ENCODE peak calls at places on chromosomes 4 and X, in ten cellular contexts. One of them, this sample, is unnamed.

GRCh38 chrX:104668550-104668949 is 102.6 kb downstream of the IL1RAPL2 start:
- DNase-seq in H1: no peak
- DNase-seq in fibroblast of mammary gland: peak
- DNase-seq in GM12865: peak
- DNase-seq in CD8-positive, alpha-beta T cell: no peak
- DNase-seq in foreskin fibroblast: no peak
- DNase-seq in transverse colon: no peak
- DNase-seq in astrocyte: peak
- DNase-seq in A549: peak
- DNase-seq in upper lobe of left lung: no peak
- DNase-seq in this sample: no peak

GRCh38 chr4:22385615-22386014 is 130.3 kb downstream of the ADGRA3 start:
- DNase-seq in H1: no peak
- DNase-seq in fibroblast of mammary gland: peak
- DNase-seq in GM12865: no peak
- DNase-seq in CD8-positive, alpha-beta T cell: no peak
- DNase-seq in foreskin fibroblast: peak
- DNase-seq in transverse colon: no peak
- DNase-seq in astrocyte: peak
- DNase-seq in A549: peak
- DNase-seq in upper lobe of left lung: no peak
- DNase-seq in this sample: no peak

GRCh38 chr4:25865586-25865985 is 2.8 kb upstream of the SEL1L3 start:
- DNase-seq in H1: peak
- DNase-seq in fibroblast of mammary gland: peak
- DNase-seq in GM12865: no peak
- DNase-seq in CD8-positive, alpha-beta T cell: no peak
- DNase-seq in foreskin fibroblast: no peak
- DNase-seq in transverse colon: peak
- DNase-seq in astrocyte: peak
- DNase-seq in A549: peak
- DNase-seq in upper lobe of left lung: peak
- DNase-seq in this sample: no peak

GRCh38 chrX:873016-873415 is 242.4 kb downstream of the SHOX start:
- DNase-seq in H1: no peak
- DNase-seq in fibroblast of mammary gland: no peak
- DNase-seq in GM12865: no peak
- DNase-seq in CD8-positive, alpha-beta T cell: no peak
- DNase-seq in foreskin fibroblast: no peak
- DNase-seq in transverse colon: no peak
- DNase-seq in astrocyte: no peak
- DNase-seq in A549: no peak
- DNase-seq in upper lobe of left lung: no peak
- DNase-seq in this sample: no peak

GRCh38 chr4:111798840-111799239 is 346.4 kb upstream of the FAM241A start:
- DNase-seq in H1: no peak
- DNase-seq in fibroblast of mammary gland: no peak
- DNase-seq in GM12865: no peak
- DNase-seq in CD8-positive, alpha-beta T cell: no peak
- DNase-seq in foreskin fibroblast: no peak
- DNase-seq in transverse colon: no peak
- DNase-seq in astrocyte: no peak
- DNase-seq in A549: no peak
- DNase-seq in upper lobe of left lung: no peak
- DNase-seq in this sample: no peak

GRCh38 chr4:5689065-5689464 is 19.3 kb downstream of the EVC2 start:
- DNase-seq in H1: no peak
- DNase-seq in fibroblast of mammary gland: no peak
- DNase-seq in GM12865: no peak
- DNase-seq in CD8-positive, alpha-beta T cell: no peak
- DNase-seq in foreskin fibroblast: no peak
- DNase-seq in transverse colon: no peak
- DNase-seq in astrocyte: no peak
- DNase-seq in A549: no peak
- DNase-seq in upper lobe of left lung: no peak
- DNase-seq in this sample: no peak

GRCh38 chrX:153800746-153801145 is 6.3 kb downstream of the SSR4 start:
- DNase-seq in H1: no peak
- DNase-seq in fibroblast of mammary gland: no peak
- DNase-seq in GM12865: no peak
- DNase-seq in CD8-positive, alpha-beta T cell: no peak
- DNase-seq in foreskin fibroblast: no peak
- DNase-seq in transverse colon: no peak
- DNase-seq in astrocyte: no peak
- DNase-seq in A549: no peak
- DNase-seq in upper lobe of left lung: no peak
- DNase-seq in this sample: no peak

GRCh38 chrX:55486736-55487135 is 2.9 kb downstream of the USP51 start:
- DNase-seq in H1: no peak
- DNase-seq in fibroblast of mammary gland: no peak
- DNase-seq in GM12865: no peak
- DNase-seq in CD8-positive, alpha-beta T cell: no peak
- DNase-seq in foreskin fibroblast: no peak
- DNase-seq in transverse colon: no peak
- DNase-seq in astrocyte: no peak
- DNase-seq in A549: peak
- DNase-seq in upper lobe of left lung: no peak
- DNase-seq in this sample: no peak

GRCh38 chr4:35025152-35025834 is 1219.0 kb downstream of the ARAP2 start:
- DNase-seq in H1: no peak
- DNase-seq in fibroblast of mammary gland: no peak
- DNase-seq in GM12865: no peak
- DNase-seq in CD8-positive, alpha-beta T cell: no peak
- DNase-seq in foreskin fibroblast: no peak
- DNase-seq in transverse colon: no peak
- DNase-seq in astrocyte: no peak
- DNase-seq in A549: peak
- DNase-seq in upper lobe of left lung: no peak
- DNase-seq in this sample: no peak

GRCh38 chr4:1239141-1239948 is 9.6 kb downstream of the CTBP1 start:
- DNase-seq in H1: no peak
- DNase-seq in fibroblast of mammary gland: no peak
- DNase-seq in GM12865: no peak
- DNase-seq in CD8-positive, alpha-beta T cell: no peak
- DNase-seq in foreskin fibroblast: no peak
- DNase-seq in transverse colon: peak
- DNase-seq in astrocyte: no peak
- DNase-seq in A549: no peak
- DNase-seq in upper lobe of left lung: peak
- DNase-seq in this sample: no peak

GRCh38 chr4:77818667-77819408 is at the start of gene CNOT6L:
- DNase-seq in H1: no peak
- DNase-seq in fibroblast of mammary gland: peak
- DNase-seq in GM12865: peak
- DNase-seq in CD8-positive, alpha-beta T cell: peak
- DNase-seq in foreskin fibroblast: peak
- DNase-seq in transverse colon: peak
- DNase-seq in astrocyte: peak
- DNase-seq in A549: peak
- DNase-seq in upper lobe of left lung: peak
- DNase-seq in this sample: peak

GRCh38 chr4:6715704-6716017 is 313 bp upstream of the BLOC1S4 start:
- DNase-seq in H1: no peak
- DNase-seq in fibroblast of mammary gland: no peak
- DNase-seq in GM12865: no peak
- DNase-seq in CD8-positive, alpha-beta T cell: no peak
- DNase-seq in foreskin fibroblast: no peak
- DNase-seq in transverse colon: no peak
- DNase-seq in astrocyte: no peak
- DNase-seq in A549: no peak
- DNase-seq in upper lobe of left lung: no peak
- DNase-seq in this sample: no peak
- H3K4me3 ChIP-seq in H1: peak
- H3K4me3 ChIP-seq in fibroblast of mammary gland: peak
- H3K4me3 ChIP-seq in GM12865: peak
- H3K4me3 ChIP-seq in CD8-positive, alpha-beta T cell: peak
- H3K4me3 ChIP-seq in foreskin fibroblast: peak
- H3K4me3 ChIP-seq in transverse colon: peak
- H3K4me3 ChIP-seq in astrocyte: peak
- H3K4me3 ChIP-seq in A549: peak
- H3K4me3 ChIP-seq in upper lobe of left lung: peak
- H3K4me3 ChIP-seq in this sample: peak

DNA sequence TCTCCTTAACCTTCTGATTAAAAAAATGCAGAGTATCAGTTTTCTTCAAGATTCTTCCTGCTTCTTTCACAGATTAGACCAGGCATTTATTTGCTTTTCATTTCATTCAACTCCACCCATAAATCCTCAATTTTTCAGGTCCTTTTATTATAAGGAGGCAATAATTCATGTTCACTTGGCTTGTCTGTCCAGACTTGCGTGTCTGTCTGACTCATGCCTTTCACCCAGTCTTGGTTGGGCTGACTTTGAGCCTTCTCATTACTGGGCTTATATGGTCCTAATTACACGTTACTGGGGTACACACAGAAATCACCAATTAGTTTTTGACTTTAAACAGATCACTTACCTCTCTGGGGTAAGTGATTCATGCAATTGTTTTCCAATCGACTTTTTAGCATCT is 48.8 kb upstream of the GALNT7 start:
- DNase-seq in H1: no peak
- DNase-seq in fibroblast of mammary gland: peak
- DNase-seq in GM12865: no peak
- DNase-seq in CD8-positive, alpha-beta T cell: no peak
- DNase-seq in foreskin fibroblast: no peak
- DNase-seq in transverse colon: no peak
- DNase-seq in astrocyte: peak
- DNase-seq in A549: peak
- DNase-seq in upper lobe of left lung: no peak
- DNase-seq in this sample: no peak
- H3K4me3 ChIP-seq in H1: no peak
- H3K4me3 ChIP-seq in fibroblast of mammary gland: no peak
- H3K4me3 ChIP-seq in GM12865: no peak
- H3K4me3 ChIP-seq in CD8-positive, alpha-beta T cell: no peak
- H3K4me3 ChIP-seq in foreskin fibroblast: no peak
- H3K4me3 ChIP-seq in transverse colon: no peak
- H3K4me3 ChIP-seq in astrocyte: no peak
- H3K4me3 ChIP-seq in A549: no peak
- H3K4me3 ChIP-seq in upper lobe of left lung: no peak
- H3K4me3 ChIP-seq in this sample: no peak

DNA sequence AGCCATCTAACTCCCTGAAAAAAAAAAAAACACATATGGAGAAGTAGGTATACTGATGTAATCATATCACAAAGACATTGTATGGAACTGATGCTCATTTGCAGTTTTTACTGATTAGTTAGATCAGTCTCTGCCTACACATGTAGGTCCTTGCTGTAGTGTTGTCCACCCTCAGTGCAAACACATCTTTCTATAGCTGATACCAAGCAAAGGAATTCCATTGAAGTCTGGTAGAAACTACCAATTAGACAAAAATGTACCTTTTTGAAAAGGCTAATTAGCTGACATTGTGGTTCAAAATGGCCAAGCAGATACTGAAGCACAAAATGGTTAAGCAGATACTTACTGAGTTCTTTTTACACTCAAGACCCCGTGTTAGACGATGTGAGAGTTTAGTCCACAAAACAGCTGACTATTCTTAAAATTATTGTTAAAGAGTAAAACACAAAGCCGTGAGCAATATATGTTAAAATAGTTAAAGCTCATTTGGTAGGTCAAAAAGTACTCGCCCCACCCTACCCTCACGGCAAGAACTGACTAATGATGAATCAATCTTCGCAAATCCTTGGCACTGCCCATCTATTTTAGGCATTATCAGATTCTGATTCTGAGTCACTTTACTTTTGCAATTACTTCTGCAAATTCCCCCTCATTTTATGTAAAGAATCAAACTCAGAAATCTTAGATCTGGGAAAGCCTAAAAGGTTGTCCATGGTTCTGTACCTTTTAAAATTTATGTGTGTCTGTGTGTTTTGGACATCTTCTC is 40.4 kb downstream of the COL4A6 start:
- DNase-seq in H1: no peak
- DNase-seq in fibroblast of mammary gland: peak
- DNase-seq in GM12865: peak
- DNase-seq in CD8-positive, alpha-beta T cell: no peak
- DNase-seq in foreskin fibroblast: peak
- DNase-seq in transverse colon: no peak
- DNase-seq in astrocyte: peak
- DNase-seq in A549: peak
- DNase-seq in upper lobe of left lung: no peak
- DNase-seq in this sample: no peak
- H3K4me3 ChIP-seq in H1: no peak
- H3K4me3 ChIP-seq in fibroblast of mammary gland: no peak
- H3K4me3 ChIP-seq in GM12865: no peak
- H3K4me3 ChIP-seq in CD8-positive, alpha-beta T cell: no peak
- H3K4me3 ChIP-seq in foreskin fibroblast: no peak
- H3K4me3 ChIP-seq in transverse colon: no peak
- H3K4me3 ChIP-seq in astrocyte: peak
- H3K4me3 ChIP-seq in A549: peak
- H3K4me3 ChIP-seq in upper lobe of left lung: no peak
- H3K4me3 ChIP-seq in this sample: no peak

GRCh38 chrX:110402091-110402854 is 43.6 kb downstream of the RTL9 start:
- DNase-seq in H1: no peak
- DNase-seq in fibroblast of mammary gland: peak
- DNase-seq in GM12865: no peak
- DNase-seq in CD8-positive, alpha-beta T cell: no peak
- DNase-seq in foreskin fibroblast: peak
- DNase-seq in transverse colon: no peak
- DNase-seq in astrocyte: peak
- DNase-seq in A549: peak
- DNase-seq in upper lobe of left lung: no peak
- DNase-seq in this sample: no peak

GRCh38 chrX:110403839-110404238 is 45.2 kb downstream of the RTL9 start:
- DNase-seq in H1: no peak
- DNase-seq in fibroblast of mammary gland: peak
- DNase-seq in GM12865: no peak
- DNase-seq in CD8-positive, alpha-beta T cell: no peak
- DNase-seq in foreskin fibroblast: peak
- DNase-seq in transverse colon: no peak
- DNase-seq in astrocyte: peak
- DNase-seq in A549: no peak
- DNase-seq in upper lobe of left lung: no peak
- DNase-seq in this sample: no peak

GRCh38 chrX:110402855-110403230 is 44.2 kb downstream of the RTL9 start:
- DNase-seq in H1: no peak
- DNase-seq in fibroblast of mammary gland: no peak
- DNase-seq in GM12865: no peak
- DNase-seq in CD8-positive, alpha-beta T cell: no peak
- DNase-seq in foreskin fibroblast: no peak
- DNase-seq in transverse colon: no peak
- DNase-seq in astrocyte: no peak
- DNase-seq in A549: peak
- DNase-seq in upper lobe of left lung: no peak
- DNase-seq in this sample: no peak

GRCh38 chrX:110403436-110403835 is 44.8 kb downstream of the RTL9 start:
- DNase-seq in H1: no peak
- DNase-seq in fibroblast of mammary gland: no peak
- DNase-seq in GM12865: no peak
- DNase-seq in CD8-positive, alpha-beta T cell: no peak
- DNase-seq in foreskin fibroblast: no peak
- DNase-seq in transverse colon: no peak
- DNase-seq in astrocyte: peak
- DNase-seq in A549: no peak
- DNase-seq in upper lobe of left lung: no peak
- DNase-seq in this sample: no peak

DNA sequence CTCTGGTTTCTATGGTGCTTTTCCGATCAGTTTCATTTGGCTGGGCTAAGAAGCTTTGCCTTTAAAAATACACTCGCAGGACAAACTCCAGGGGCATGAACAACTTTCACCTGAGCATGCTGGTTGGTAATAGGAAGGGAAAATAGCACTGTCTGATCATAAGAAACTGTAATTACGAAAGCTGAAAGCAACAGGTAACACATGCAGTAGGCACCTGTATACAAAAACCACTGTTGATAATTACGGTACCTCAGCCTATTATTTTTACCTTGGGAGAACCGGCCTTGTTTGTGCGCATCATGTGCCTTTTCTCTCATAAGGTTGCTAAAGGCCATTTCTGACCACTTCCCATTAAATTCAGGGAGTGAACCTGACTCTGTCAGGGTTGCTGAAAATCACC is 45.7 kb downstream of the RTL9 start:
- DNase-seq in H1: no peak
- DNase-seq in fibroblast of mammary gland: no peak
- DNase-seq in GM12865: no peak
- DNase-seq in CD8-positive, alpha-beta T cell: no peak
- DNase-seq in foreskin fibroblast: no peak
- DNase-seq in transverse colon: no peak
- DNase-seq in astrocyte: no peak
- DNase-seq in A549: no peak
- DNase-seq in upper lobe of left lung: no peak
- DNase-seq in this sample: no peak
- H3K4me3 ChIP-seq in H1: no peak
- H3K4me3 ChIP-seq in fibroblast of mammary gland: no peak
- H3K4me3 ChIP-seq in GM12865: no peak
- H3K4me3 ChIP-seq in CD8-positive, alpha-beta T cell: no peak
- H3K4me3 ChIP-seq in foreskin fibroblast: no peak
- H3K4me3 ChIP-seq in transverse colon: no peak
- H3K4me3 ChIP-seq in astrocyte: no peak
- H3K4me3 ChIP-seq in A549: no peak
- H3K4me3 ChIP-seq in upper lobe of left lung: no peak
- H3K4me3 ChIP-seq in this sample: no peak